ENCODE peak calls at places on chromosomes 13 and 19, in five cellular contexts. U, A, C, E and W are unnamed samples.
A peak's percentile ranks its signal among the peaks of the same experiment; 100 is the strongest.

GRCh38 chr19:38031423-38031770 is 124.4 kb downstream of the SIPA1L3 start:
- DNase-seq in U (no peak), A (no peak), C (no peak), E (no peak), W (no peak)

GRCh38 chr19:46413262-46414031 is at the start of gene CCDC8:
- DNase-seq in U (no peak), A (peak; percentile 86), C (peak; percentile 96), E (no peak), W (no peak)

GRCh38 chr19:43662487-43662886 is 7.5 kb downstream of the PLAUR start:
- DNase-seq in U (no peak), A (no peak), C (no peak), E (no peak), W (no peak)

GRCh38 chr19:13637664-13638063 is 126.7 kb upstream of the MRI1 start:
- DNase-seq in U (no peak), A (no peak), C (no peak), E (no peak), W (no peak)

GRCh38 chr13:114129649-114130062 is 2.8 kb downstream of the RASA3 start:
- DNase-seq in U (no peak), A (no peak), C (no peak), E (no peak), W (no peak)

GRCh38 chr13:48585456-48585840 is 52.6 kb upstream of the RCBTB2 start:
- DNase-seq in U (no peak), A (no peak), C (no peak), E (no peak), W (no peak)

GRCh38 chr19:3275068-3275582 is 50.7 kb downstream of the CELF5 start:
- DNase-seq in U (peak; percentile 64), A (peak; percentile 43), C (peak; percentile 83), E (no peak), W (peak; percentile 70)

GRCh38 chr19:46746281-46746965 is at the start of gene STRN4:
- DNase-seq in U (peak; percentile 92), A (no peak), C (peak; percentile 94), E (no peak), W (peak; percentile 94)

GRCh38 chr19:40578442-40578908 is 1.8 kb downstream of the SHKBP1 start:
- DNase-seq in U (no peak), A (no peak), C (peak; percentile 85), E (no peak), W (no peak)

GRCh38 chr13:76677047-76677446 is 209.2 kb downstream of the KCTD12 start:
- DNase-seq in U (no peak), A (no peak), C (no peak), E (no peak), W (no peak)

GRCh38 chr13:73462241-73462640 is 403.4 kb downstream of the KLF5 start:
- DNase-seq in U (no peak), A (no peak), C (no peak), E (no peak), W (no peak)

GRCh38 chr13:104466016-104466415 is 1399.8 kb upstream of the SLC10A2 start:
- DNase-seq in U (no peak), A (no peak), C (no peak), E (no peak), W (no peak)

GRCh38 chr19:39046037-39046821 is 13.9 kb upstream of the FBXO27 start:
- DNase-seq in U (no peak), A (no peak), C (peak; percentile 74), E (no peak), W (no peak)

GRCh38 chr19:35213678-35214632 is 14.6 kb downstream of the FAM187B start:
- DNase-seq in U (no peak), A (no peak), C (no peak), E (peak; percentile 93), W (no peak)

GRCh38 chr13:40031031-40031430 is 375.6 kb downstream of the COG6 start:
- DNase-seq in U (no peak), A (no peak), C (no peak), E (no peak), W (no peak)

GRCh38 chr19:13619203-13619632 is 112.9 kb upstream of the CACNA1A start:
- DNase-seq in U (no peak), A (no peak), C (no peak), E (no peak), W (no peak)

GRCh38 chr19:4139614-4140236 is 13.7 kb upstream of the CREB3L3 start:
- DNase-seq in U (peak; percentile 78), A (peak; percentile 21), C (peak; percentile 85), E (peak; percentile 48), W (peak; percentile 83)

GRCh38 chr13:36190771-36191170 is 23.6 kb downstream of the SOHLH2 start:
- DNase-seq in U (no peak), A (no peak), C (no peak), E (no peak), W (no peak)

GRCh38 chr19:27777726-27778125 is 1435.2 kb downstream of the UQCRFS1 start:
- DNase-seq in U (no peak), A (no peak), C (no peak), E (no peak), W (no peak)

GRCh38 chr19:14494910-14495677 is 833 bp downstream of the GIPC1 start:
- DNase-seq in U (no peak), A (no peak), C (no peak), E (no peak), W (no peak)

GRCh38 chr19:48442116-48443035 is 3.4 kb upstream of the GRWD1 start:
- DNase-seq in U (no peak), A (no peak), C (no peak), E (no peak), W (no peak)

GRCh38 chr19:48444129-48444932 is 1.5 kb upstream of the GRWD1 start:
- DNase-seq in U (no peak), A (no peak), C (no peak), E (no peak), W (no peak)

GRCh38 chr19:48444933-48445194 is 919 bp upstream of the GRWD1 start:
- DNase-seq in U (no peak), A (no peak), C (no peak), E (no peak), W (no peak)

GRCh38 chr19:48443731-48444128 is 2.1 kb upstream of the GRWD1 start:
- DNase-seq in U (no peak), A (no peak), C (no peak), E (no peak), W (no peak)

DNA sequence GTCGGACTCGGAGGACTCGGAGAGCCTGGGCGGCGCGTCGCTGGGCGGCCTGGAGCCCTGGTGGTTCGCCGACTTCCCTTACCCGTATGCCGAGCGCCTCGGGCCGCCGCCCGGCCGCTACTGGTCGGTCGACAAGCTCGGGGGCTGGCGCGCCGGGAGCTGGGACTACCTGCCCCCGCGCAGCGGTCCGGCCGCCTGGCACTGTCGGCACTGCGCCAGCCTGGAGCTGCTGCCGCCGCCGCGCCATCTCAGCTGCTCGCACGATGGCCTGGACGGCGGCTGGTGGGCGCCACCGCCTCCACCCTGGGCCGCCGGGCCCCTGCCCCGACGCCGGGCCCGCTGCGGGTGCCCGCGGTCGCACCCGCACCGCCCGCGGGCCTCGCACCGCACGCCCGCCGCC is 2.5 kb upstream of the GRWD1 start:
- DNase-seq in U (no peak), A (no peak), C (no peak), E (no peak), W (no peak)
- TF ChIP-seq TAF1 in U (no peak), A (no peak), C (no peak), E (no peak), W (no peak)

DNA sequence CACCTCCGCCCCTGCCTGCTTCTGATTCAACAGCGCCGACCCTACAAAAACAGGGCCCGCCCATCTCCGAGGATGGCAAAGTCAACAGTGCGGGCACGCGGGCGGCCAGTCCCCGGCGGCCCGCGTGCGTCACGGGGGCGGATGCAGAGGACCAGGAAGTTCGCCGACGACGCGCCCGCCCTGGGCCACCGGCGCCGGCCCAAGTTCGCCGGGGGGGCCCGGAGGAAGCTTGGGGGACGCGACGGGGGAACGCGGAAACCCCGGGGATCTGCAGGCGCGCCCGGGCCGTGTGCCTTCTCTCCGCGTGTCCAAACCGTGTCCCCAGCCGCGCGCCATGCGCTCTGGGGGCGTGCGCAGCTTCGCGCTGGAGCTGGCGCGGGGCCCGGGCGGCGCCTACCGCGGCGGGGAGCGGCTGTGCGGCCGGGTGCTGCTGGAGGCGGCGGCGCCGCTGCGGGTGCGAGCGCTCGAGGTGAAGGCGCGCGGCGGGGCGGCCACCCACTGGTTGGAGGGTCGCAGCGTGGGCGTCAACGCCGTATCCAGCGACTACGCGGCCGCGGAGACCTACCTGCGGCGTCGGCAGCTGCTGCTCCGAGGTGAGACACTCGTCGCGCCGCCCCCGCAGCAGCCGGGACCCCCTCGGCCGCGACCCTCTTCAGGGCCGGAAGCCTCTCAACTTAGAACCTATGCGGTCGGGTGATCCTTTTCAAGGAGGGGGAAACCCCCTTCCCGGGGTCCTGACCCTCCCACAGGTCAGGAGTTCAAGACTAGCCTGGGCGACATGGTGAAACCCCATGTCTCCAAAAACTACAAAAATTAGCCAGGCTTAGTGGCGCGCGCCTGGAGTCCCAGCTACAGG is 6.8 kb upstream of the ARRDC2 start:
- DNase-seq in U (peak; percentile 81), A (no peak), C (peak; percentile 86), E (no peak), W (peak; percentile 83)
- TF ChIP-seq POLR2AphosphoS5 in U (peak; percentile 49), A (no peak), C (peak; percentile 33), E (peak; percentile 54), W (peak; percentile 17)

DNA sequence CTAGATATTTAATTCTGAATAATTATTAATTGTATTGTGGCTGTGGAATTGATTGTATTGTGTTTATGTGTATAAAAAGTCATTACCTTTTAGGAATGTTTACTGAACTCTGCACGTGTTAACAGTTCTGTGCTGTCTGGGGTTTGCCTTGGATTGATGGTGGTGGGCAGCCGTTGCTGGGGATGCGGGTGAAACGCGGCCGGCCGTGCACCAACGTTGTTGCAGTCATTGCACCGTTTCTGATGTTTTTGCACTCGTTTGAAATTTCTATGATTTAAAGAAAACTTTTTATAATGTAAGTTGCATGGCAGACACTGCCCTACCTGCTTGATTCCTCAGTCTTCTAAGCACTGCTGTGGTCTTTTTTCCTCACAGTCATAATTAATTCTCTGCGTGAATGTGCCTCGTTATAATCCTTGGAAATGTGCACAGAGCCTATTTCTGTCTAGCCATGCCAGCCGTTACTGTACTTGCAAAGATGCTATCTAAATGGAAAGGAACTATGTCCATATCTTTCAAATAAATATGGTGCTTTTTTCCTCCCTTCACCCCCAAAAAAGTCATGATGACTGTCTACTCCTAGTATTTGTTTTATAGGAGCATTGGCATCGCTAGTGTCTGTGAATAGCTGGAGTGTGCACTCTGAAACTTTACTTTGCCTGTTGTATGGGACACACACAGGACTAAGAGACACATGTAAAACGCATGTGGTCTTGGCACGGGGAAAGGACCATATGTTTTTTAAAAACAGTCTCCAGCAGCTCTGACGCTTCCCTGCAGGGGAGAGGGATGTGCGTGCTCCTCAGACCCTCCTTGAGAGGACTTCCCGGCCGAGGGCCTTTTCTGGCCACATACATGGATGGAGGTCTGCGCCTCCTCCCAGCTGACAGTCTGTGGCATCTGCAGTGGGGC is 40.7 kb upstream of the MCF2L start:
- DNase-seq in U (no peak), A (no peak), C (no peak), E (no peak), W (no peak)
- TF ChIP-seq POLR2A in U (no peak), A (no peak), C (no peak), E (no peak), W (no peak)

DNA sequence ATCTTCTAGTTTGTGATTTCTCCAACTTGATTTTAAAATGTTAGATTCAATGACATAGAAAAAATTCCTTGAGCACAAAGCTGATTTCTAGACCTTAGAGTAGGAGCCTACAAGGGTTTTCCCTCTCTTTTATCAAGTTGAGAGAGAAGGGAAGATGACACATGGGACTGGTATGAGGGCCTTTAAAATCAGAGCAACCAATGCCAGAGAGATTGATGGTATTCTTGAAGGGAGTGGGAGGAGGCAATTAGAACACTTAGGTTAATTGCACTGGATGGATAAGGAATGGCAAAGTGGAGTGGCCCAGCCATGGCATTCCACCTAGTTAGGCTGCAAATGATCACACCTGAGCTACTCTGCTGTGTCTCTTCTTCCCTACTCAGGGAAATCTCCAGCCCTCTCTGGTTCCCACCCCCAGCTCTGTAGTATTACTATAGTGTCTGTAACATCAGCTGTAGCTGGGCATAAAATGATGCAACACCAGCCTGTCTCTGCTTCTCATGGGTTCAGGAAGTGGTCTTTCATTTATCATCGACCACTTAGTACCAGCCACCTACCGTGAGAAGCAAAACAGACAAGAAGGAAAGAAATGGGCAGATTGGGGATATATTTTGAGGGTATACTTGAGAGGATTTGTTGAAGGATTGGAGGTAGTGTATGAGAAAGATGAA is 333.6 kb downstream of the DLEU7 start:
- DNase-seq in U (no peak), A (no peak), C (no peak), E (no peak), W (no peak)
- TF ChIP-seq TAF1 in U (no peak), A (no peak), C (no peak), E (no peak), W (no peak)